ENCODE peak calls at places on chromosomes 4 and X, in eight cellular contexts. W is CD8-positive, alpha-beta T cell; I is upper lobe of right lung; V is naive thymus-derived CD8-positive, alpha-beta T cell; L is lower lobe of right lung; R is lower leg skin; J is H7; U is GDM1. D is an unnamed sample.

GRCh38 chr4:63563288-63564014 is 845.8 kb downstream of the TECRL start:
- DNase-seq in U (no peak), J (no peak), V (no peak), R (no peak), W (no peak), I (no peak), L (no peak), D (no peak)

GRCh38 chr4:8547108-8547911 is 32.9 kb upstream of the GPR78 start:
- DNase-seq in I (peak; percentile 22), R (peak; percentile 65), L (no peak), J (peak; percentile 89), V (no peak), U (no peak), W (no peak), D (no peak)

GRCh38 chr4:35163189-35163588 is 1081.1 kb downstream of the ARAP2 start:
- DNase-seq in L (no peak), I (no peak), U (no peak), W (no peak), J (no peak), R (no peak), V (no peak), D (no peak)

GRCh38 chr4:183395395-183395794 is 49.0 kb upstream of the CDKN2AIP start:
- DNase-seq in W (no peak), U (no peak), R (no peak), V (no peak), L (no peak), J (no peak), I (no peak), D (no peak)

GRCh38 chr4:127965803-127966175 is 583 bp downstream of the ABHD18 start:
- DNase-seq in I (peak; percentile 82), U (peak; percentile 17), V (peak; percentile 84), J (peak; percentile 76), L (peak; percentile 64), R (peak; percentile 88), W (peak; percentile 61), D (no peak)

GRCh38 chrX:42739258-42739657 is 38.7 kb downstream of the PPP1R2C start:
- DNase-seq in W (no peak), I (no peak), L (no peak), V (peak; percentile 37), R (no peak), J (no peak), U (no peak), D (no peak)

GRCh38 chr4:142314183-142314582 is 531.9 kb downstream of the INPP4B start:
- DNase-seq in I (no peak), R (no peak), J (no peak), U (peak; percentile 11), W (no peak), V (no peak), L (no peak), D (no peak)

GRCh38 chr4:122577189-122577553 is 43.7 kb downstream of the IL21 start:
- DNase-seq in U (no peak), W (no peak), I (no peak), J (no peak), R (no peak), V (peak; percentile 4), L (no peak), D (no peak)

GRCh38 chrX:25721564-25721963 is 416.6 kb upstream of the MAGEB18 start:
- DNase-seq in U (no peak), V (no peak), J (no peak), W (no peak), L (no peak), I (no peak), R (no peak), D (no peak)

GRCh38 chr4:17688011-17688441 is 73.6 kb downstream of the MED28 start:
- DNase-seq in W (no peak), V (no peak), J (no peak), R (no peak), I (no peak), L (no peak), U (no peak), D (no peak)

GRCh38 chr4:147683172-147683571 is 791 bp downstream of the PRMT9 start:
- DNase-seq in R (no peak), U (no peak), L (no peak), J (peak; percentile 21), V (peak; percentile 21), I (no peak), W (no peak), D (no peak)

GRCh38 chr4:79213040-79213439 is 112.8 kb downstream of the NAA11 start:
- DNase-seq in J (no peak), R (no peak), W (no peak), U (no peak), L (no peak), I (no peak), V (no peak), D (no peak)

GRCh38 chrX:25427873-25428555 is 412.2 kb upstream of the ARX start:
- DNase-seq in R (no peak), I (no peak), V (no peak), L (no peak), U (no peak), W (no peak), J (peak; percentile 7), D (no peak)

GRCh38 chr4:8311096-8312068 is 41.8 kb downstream of the HTRA3 start:
- DNase-seq in V (no peak), W (no peak), R (peak; percentile 54), L (peak; percentile 22), J (no peak), I (peak; percentile 46), U (no peak), D (no peak)

GRCh38 chr4:83454626-83455025 is 997 bp downstream of the HELQ start:
- DNase-seq in I (no peak), J (no peak), V (no peak), W (no peak), R (no peak), L (no peak), U (no peak), D (no peak)

GRCh38 chr4:78346222-78346621 is 205.3 kb upstream of the ANXA3 start:
- DNase-seq in J (no peak), L (no peak), I (no peak), R (no peak), U (no peak), V (no peak), W (no peak), D (no peak)

GRCh38 chrX:49054073-49054762 is 4.6 kb upstream of the CCDC120 start:
- DNase-seq in L (no peak), R (no peak), W (no peak), J (no peak), V (no peak), I (no peak), U (no peak), D (no peak)

GRCh38 chr4:24527371-24527770 is 57.0 kb downstream of the DHX15 start:
- DNase-seq in V (no peak), W (no peak), J (no peak), R (no peak), L (no peak), I (no peak), U (no peak), D (no peak)

GRCh38 chr4:142347241-142347640 is 498.9 kb downstream of the INPP4B start:
- DNase-seq in U (no peak), I (no peak), R (no peak), L (no peak), J (no peak), V (no peak), W (no peak), D (no peak)

GRCh38 chr4:124642846-124643245 is 69.7 kb downstream of the ANKRD50 start:
- DNase-seq in U (no peak), R (no peak), I (no peak), W (no peak), J (no peak), V (no peak), L (no peak), D (no peak)

GRCh38 chrX:46574337-46574940 is 874 bp downstream of the CHST7 start:
- DNase-seq in W (peak; percentile 1), U (no peak), J (peak; percentile 57), I (no peak), R (peak; percentile 84), V (peak; percentile 23), L (peak; percentile 54), D (no peak)

GRCh38 chrX:11509786-11510185 is 155.9 kb downstream of the ARHGAP6 start:
- DNase-seq in U (no peak), R (no peak), W (no peak), I (no peak), V (no peak), J (no peak), L (no peak), D (no peak)

GRCh38 chr4:148065069-148065468 is 333.2 kb downstream of the ARHGAP10 start:
- DNase-seq in V (no peak), I (no peak), L (no peak), J (no peak), W (no peak), U (no peak), R (peak; percentile 29), D (no peak)

GRCh38 chr4:87839309-87839946 is 6.7 kb downstream of the MEPE start:
- DNase-seq in V (no peak), L (no peak), J (no peak), R (no peak), U (no peak), I (no peak), W (no peak), D (no peak)

GRCh38 chr4:126004936-126005335 is 690.2 kb downstream of the FAT4 start:
- DNase-seq in R (no peak), J (no peak), W (no peak), I (no peak), U (no peak), L (no peak), V (no peak), D (no peak)

GRCh38 chr4:168537086-168537485 is 40.2 kb downstream of the PALLD start:
- DNase-seq in I (no peak), U (no peak), L (no peak), R (no peak), V (no peak), W (no peak), J (no peak), D (no peak)

GRCh38 chr4:33060873-33061542 is 2340.8 kb downstream of the PCDH7 start:
- DNase-seq in V (no peak), R (no peak), W (no peak), J (peak; percentile 2), U (peak; percentile 2), I (no peak), L (no peak), D (no peak)

GRCh38 chr4:98260579-98261290 is 449 bp upstream of the RAP1GDS1 start:
- DNase-seq in J (peak; percentile 74), L (peak; percentile 98), W (peak; percentile 86), R (peak; percentile 98), I (peak; percentile 99), U (peak; percentile 94), V (peak; percentile 82), D (peak; percentile 68)

GRCh38 chr4:137614491-137614890 is 82.2 kb upstream of the PCDH18 start:
- DNase-seq in W (no peak), L (no peak), V (no peak), R (no peak), J (no peak), I (no peak), U (no peak), D (no peak)